ENCODE peak calls at places on chromosomes 12 and 14, in six cellular contexts. A, O, M, K, Y and N are unnamed samples.

GRCh38 chr12:91109148-91109564 is 2.1 kb downstream of the LUM start:
- DNase-seq in M (peak), Y (peak), K (peak), O (peak), A (no peak), N (peak)

GRCh38 chr12:39632670-39633069 is 13.1 kb upstream of the ABCD2 start:
- DNase-seq in A (no peak), Y (no peak), K (peak), M (no peak), O (no peak), N (no peak)

GRCh38 chr12:98084950-98085349 is 430.4 kb upstream of the TMPO start:
- DNase-seq in O (no peak), Y (peak), K (no peak), M (no peak), A (no peak), N (no peak)

GRCh38 chr12:80778005-80778541 is 61.4 kb downstream of the MYF5 start:
- DNase-seq in O (no peak), Y (no peak), K (peak), M (peak), A (peak), N (no peak)

GRCh38 chr12:103639983-103640382 is 52.9 kb downstream of the STAB2 start:
- DNase-seq in K (no peak), A (no peak), Y (no peak), M (no peak), O (no peak), N (no peak)

GRCh38 chr12:66665416-66665815 is 13.5 kb downstream of the GRIP1 start:
- DNase-seq in A (no peak), K (peak), Y (no peak), O (no peak), M (no peak), N (no peak)

GRCh38 chr12:6468283-6468575 is 2.2 kb downstream of the VAMP1 start:
- DNase-seq in Y (no peak), O (no peak), A (no peak), M (no peak), K (peak), N (no peak)

GRCh38 chr14:50225067-50225973 is 6.1 kb downstream of the SOS2 start:
- DNase-seq in K (peak), Y (no peak), A (peak), O (no peak), M (no peak), N (no peak)

GRCh38 chr12:104615048-104615561 is 158.4 kb downstream of the CHST11 start:
- DNase-seq in M (peak), O (no peak), K (peak), Y (no peak), A (no peak), N (no peak)

GRCh38 chr12:131755305-131756113 is 44.6 kb downstream of the SFSWAP start:
- DNase-seq in M (no peak), Y (no peak), K (peak), A (no peak), O (peak), N (no peak)

GRCh38 chr14:56659964-56660551 is 80.5 kb downstream of the TMEM260 start:
- DNase-seq in M (no peak), A (peak), O (peak), Y (no peak), K (peak), N (no peak)

GRCh38 chr12:84763112-84763511 is 149.5 kb downstream of the SLC6A15 start:
- DNase-seq in Y (no peak), O (no peak), A (no peak), M (no peak), K (peak), N (no peak)

GRCh38 chr14:45705954-45706353 is 453.0 kb upstream of the MIS18BP1 start:
- DNase-seq in Y (no peak), K (no peak), O (no peak), A (no peak), M (no peak), N (no peak)

GRCh38 chr12:104285740-104286537 is 17.6 kb upstream of the EID3 start:
- DNase-seq in A (no peak), Y (no peak), M (peak), K (peak), O (peak), N (no peak)

GRCh38 chr12:8452976-8453616 is 2.7 kb upstream of the CLEC6A start:
- DNase-seq in K (no peak), M (no peak), A (no peak), Y (no peak), O (no peak), N (no peak)

GRCh38 chr14:102916347-102917055 is 6.0 kb upstream of the AMN start:
- DNase-seq in A (no peak), Y (no peak), M (no peak), K (no peak), O (no peak), N (no peak)

GRCh38 chr14:102915292-102916110 is 7.0 kb upstream of the AMN start:
- DNase-seq in A (no peak), M (no peak), K (no peak), O (no peak), Y (no peak), N (no peak)

GRCh38 chr14:102917056-102917385 is 5.4 kb upstream of the AMN start:
- DNase-seq in O (no peak), K (no peak), Y (no peak), M (no peak), A (no peak), N (no peak)

GRCh38 chr14:102920273-102920997 is 2.0 kb upstream of the AMN start:
- DNase-seq in M (no peak), K (no peak), A (no peak), Y (no peak), O (no peak), N (no peak)

GRCh38 chr14:102917469-102918211 is 4.8 kb upstream of the AMN start:
- DNase-seq in M (peak), A (no peak), Y (peak), K (peak), O (peak), N (peak)
- TF ChIP-seq CTCF in M (peak), A (peak), Y (peak), K (peak), O (peak), N (peak)

DNA sequence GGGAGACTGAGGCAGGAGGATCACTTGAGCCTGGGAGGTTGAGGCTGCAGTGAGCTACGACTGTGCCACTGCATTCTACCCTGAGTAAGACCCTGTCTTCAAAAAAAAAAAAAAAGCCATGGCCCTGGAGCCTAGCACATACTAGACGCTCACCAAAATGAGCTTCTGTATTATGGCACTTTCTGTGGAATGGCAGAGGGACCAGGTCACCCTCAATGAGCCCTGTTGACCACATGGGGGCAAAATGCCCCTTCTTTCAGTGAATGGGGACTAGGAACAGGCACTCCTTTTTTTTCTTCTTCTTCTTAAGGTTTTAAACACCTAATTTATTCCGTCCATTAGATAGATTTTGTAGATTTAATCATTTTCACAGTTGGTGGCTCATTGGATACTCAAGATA is 50.5 kb downstream of the FAM222A start:
- DNase-seq in K (no peak), M (no peak), A (no peak), Y (no peak), O (peak), N (no peak)
- TF ChIP-seq CTCF in K (no peak), M (no peak), A (peak), Y (no peak), O (peak), N (peak)

GRCh38 chr12:117832459-117833457 is 136.0 kb downstream of the KSR2 start:
- DNase-seq in M (no peak), K (peak), A (peak), Y (no peak), O (no peak), N (no peak)
- TF ChIP-seq CTCF in M (no peak), K (no peak), A (no peak), Y (no peak), O (no peak), N (no peak)

GRCh38 chr14:41636492-41637392 is 30.1 kb downstream of the LRFN5 start:
- DNase-seq in K (no peak), A (no peak), M (no peak), Y (no peak), O (no peak), N (no peak)
- TF ChIP-seq CTCF in K (no peak), A (peak), M (no peak), Y (no peak), O (no peak), N (peak)

DNA sequence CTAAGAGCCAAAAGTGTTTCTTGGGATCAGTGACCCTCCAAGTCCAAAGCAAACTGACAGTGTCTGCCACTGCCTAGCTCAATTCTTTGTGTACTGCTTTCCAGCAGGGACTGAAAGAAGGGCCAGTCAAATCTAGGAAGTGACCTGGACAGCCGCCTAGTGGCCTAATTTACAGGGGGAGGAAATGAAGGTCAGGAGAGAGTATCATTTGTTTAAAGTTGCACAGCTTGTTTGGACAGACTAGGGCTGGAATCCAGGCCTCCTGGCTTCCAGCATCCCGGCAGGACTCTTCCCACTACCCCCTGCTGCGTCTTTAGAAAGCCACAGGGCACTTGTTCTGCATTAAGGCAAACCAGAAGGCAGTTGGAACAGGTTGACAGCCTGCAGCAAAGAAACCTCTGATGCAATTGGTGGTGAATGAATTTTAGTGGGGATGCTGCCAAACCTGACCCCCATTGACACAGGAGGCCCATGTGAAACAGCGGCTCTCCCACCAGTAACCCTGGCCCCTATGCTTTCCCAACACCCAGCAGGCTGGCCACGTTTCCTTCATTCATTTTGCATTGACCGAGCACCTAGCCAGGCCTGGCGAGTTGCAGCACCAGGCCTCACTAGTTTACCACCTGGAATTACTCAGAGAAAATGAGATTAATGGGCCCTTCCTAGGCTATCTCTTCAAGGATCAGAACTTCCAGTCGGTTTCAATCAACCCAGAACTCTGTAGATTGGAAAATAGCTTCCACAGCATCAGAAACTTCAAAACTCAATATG is 28.2 kb downstream of the GALNT16 start:
- DNase-seq in O (no peak), Y (peak), A (no peak), K (peak), M (peak), N (no peak)
- TF ChIP-seq CTCF in O (peak), Y (no peak), A (peak), K (peak), M (no peak), N (peak)

GRCh38 chr14:75259510-75259855 is 19.1 kb upstream of the FOS start:
- DNase-seq in Y (no peak), M (no peak), K (peak), O (no peak), A (no peak), N (no peak)
- TF ChIP-seq CTCF in Y (no peak), M (no peak), K (peak), O (no peak), A (peak), N (peak)

DNA sequence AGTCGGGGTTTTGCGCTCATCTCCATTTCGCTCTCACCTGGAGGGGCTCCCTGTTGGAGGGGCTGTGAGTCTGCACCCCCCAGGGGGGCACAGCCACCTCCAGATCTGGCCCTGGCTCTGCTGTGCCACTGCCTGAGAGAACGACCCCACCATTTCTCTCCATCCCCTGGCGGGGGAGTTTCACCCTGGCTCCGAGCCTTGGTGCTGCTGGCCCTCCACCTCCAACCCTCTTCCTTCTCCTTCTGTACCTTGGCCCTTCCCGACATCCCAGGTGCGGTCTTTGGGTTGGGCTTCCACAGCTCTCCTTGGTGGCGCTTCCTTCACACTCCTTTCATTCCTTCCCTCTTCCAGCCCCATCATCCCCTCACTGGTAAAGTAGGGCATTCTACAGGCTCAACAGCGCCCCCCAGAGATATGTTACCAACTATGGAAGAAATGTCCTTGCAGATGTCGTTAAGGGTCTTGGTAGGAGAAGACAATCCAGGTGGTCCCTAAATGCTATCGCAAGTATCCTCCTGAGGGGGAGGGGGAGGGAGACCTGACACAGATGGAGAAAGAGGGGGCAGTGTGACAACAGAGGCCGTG is 16.3 kb downstream of the SERPINA1 start:
- DNase-seq in M (no peak), A (no peak), Y (no peak), K (no peak), O (no peak), N (no peak)
- TF ChIP-seq CTCF in M (no peak), A (no peak), Y (no peak), K (no peak), O (peak), N (peak)

GRCh38 chr14:75295061-75295461 is 16.4 kb downstream of the FOS start:
- DNase-seq in K (peak), Y (peak), M (peak), O (no peak), A (no peak), N (peak)
- TF ChIP-seq CTCF in K (no peak), Y (no peak), M (no peak), O (peak), A (no peak), N (no peak)